ENCODE peak calls at places on chromosome 13, in six cellular contexts. K, V, H, J, F and A are unnamed samples.

GRCh38 chr13:41696163-41697003 is 239.0 kb downstream of the RGCC start:
- DNase-seq in K (peak; percentile 92), F (peak; percentile 74), V (peak; percentile 97), J (no peak), H (no peak), A (no peak)

GRCh38 chr13:113216165-113217056 is 7.0 kb downstream of the CUL4A start:
- DNase-seq in K (peak; percentile 74), J (no peak), F (no peak), V (peak; percentile 83), H (peak; percentile 40), A (peak; percentile 74)

GRCh38 chr13:51125495-51126226 is 14.6 kb upstream of the C13orf42 start:
- DNase-seq in H (peak; percentile 43), J (peak; percentile 77), V (peak; percentile 85), F (peak; percentile 48), K (peak; percentile 54), A (peak; percentile 75)

GRCh38 chr13:30696278-30697176 is 38.8 kb upstream of the ALOX5AP start:
- DNase-seq in K (peak; percentile 36), F (no peak), J (no peak), H (no peak), V (peak; percentile 44), A (peak; percentile 47)

GRCh38 chr13:25306671-25307464 is 5.4 kb downstream of the NUP58 start:
- DNase-seq in H (no peak), J (no peak), V (no peak), K (no peak), F (no peak), A (no peak)

GRCh38 chr13:72127031-72127430 is 260.0 kb upstream of the DACH1 start:
- DNase-seq in K (no peak), V (peak; percentile 20), J (no peak), F (peak; percentile 45), H (no peak), A (no peak)

GRCh38 chr13:50131998-50132936 is 117.0 kb downstream of the KCNRG start:
- DNase-seq in J (no peak), K (no peak), F (no peak), V (peak; percentile 63), H (peak; percentile 41), A (peak; percentile 57)

GRCh38 chr13:41603917-41604316 is 146.6 kb downstream of the RGCC start:
- DNase-seq in K (peak; percentile 78), J (no peak), H (no peak), V (no peak), F (no peak), A (no peak)

GRCh38 chr13:85040176-85040660 is 759.0 kb downstream of the SLITRK6 start:
- DNase-seq in H (no peak), K (no peak), V (peak; percentile 83), F (no peak), J (no peak), A (no peak)

GRCh38 chr13:113863511-113864302 is at the start of gene GAS6:
- DNase-seq in F (no peak), V (peak; percentile 40), H (peak; percentile 51), J (peak; percentile 65), K (no peak), A (peak; percentile 35)

GRCh38 chr13:26061947-26062346 is 10.1 kb upstream of the SHISA2 start:
- DNase-seq in J (no peak), H (no peak), F (no peak), K (peak; percentile 61), V (no peak), A (no peak)

GRCh38 chr13:85693889-85694511 is 105.2 kb downstream of the SLITRK6 start:
- DNase-seq in V (peak; percentile 34), J (no peak), F (no peak), H (no peak), K (peak; percentile 44), A (no peak)

GRCh38 chr13:114319441-114319871 is 5.2 kb downstream of the CHAMP1 start:
- DNase-seq in J (no peak), F (peak; percentile 71), K (peak; percentile 93), V (no peak), H (no peak), A (no peak)

GRCh38 chr13:37443538-37443937 is 155.0 kb downstream of the POSTN start:
- DNase-seq in V (no peak), K (peak; percentile 90), J (no peak), H (no peak), F (no peak), A (no peak)

GRCh38 chr13:36815069-36815468 is 4.0 kb upstream of the RFXAP start:
- DNase-seq in J (no peak), F (no peak), V (peak; percentile 46), K (no peak), H (no peak), A (no peak)

GRCh38 chr13:50081106-50081898 is 66.1 kb downstream of the KCNRG start:
- DNase-seq in F (peak; percentile 51), V (peak; percentile 58), K (no peak), J (peak; percentile 76), H (no peak), A (peak; percentile 63)

GRCh38 chr13:43157796-43158195 is 134.4 kb downstream of the DNAJC15 start:
- DNase-seq in J (no peak), V (no peak), K (no peak), H (no peak), F (no peak), A (no peak)

GRCh38 chr13:91381371-91381770 is 17.1 kb upstream of the GPC5 start:
- DNase-seq in V (no peak), J (no peak), F (no peak), K (peak; percentile 28), H (no peak), A (no peak)

GRCh38 chr13:109761695-109762094 is 24.7 kb downstream of the IRS2 start:
- DNase-seq in K (no peak), V (no peak), H (no peak), J (no peak), F (no peak), A (no peak)

GRCh38 chr13:30998548-30999140 is 66.2 kb downstream of the TEX26 start:
- DNase-seq in F (no peak), K (peak; percentile 73), J (no peak), V (no peak), H (no peak), A (no peak)

GRCh38 chr13:84654654-84655244 is 772.5 kb upstream of the SLITRK1 start:
- DNase-seq in H (peak; percentile 24), F (no peak), J (peak; percentile 63), V (peak; percentile 51), K (no peak), A (peak; percentile 84)

GRCh38 chr13:113176292-113176691 is 17.8 kb downstream of the PROZ start:
- DNase-seq in K (no peak), F (no peak), J (no peak), V (no peak), H (no peak), A (no peak)

GRCh38 chr13:94121686-94122085 is 357.8 kb downstream of the DCT start:
- DNase-seq in K (peak; percentile 86), V (no peak), F (no peak), J (no peak), H (no peak), A (no peak)

GRCh38 chr13:34570954-34571353 is 371.1 kb upstream of the NBEA start:
- DNase-seq in F (no peak), K (no peak), V (no peak), J (no peak), H (no peak), A (no peak)

GRCh38 chr13:45951724-45952123 is 100.2 kb upstream of the SIAH3 start:
- DNase-seq in H (no peak), K (peak; percentile 20), V (no peak), J (no peak), F (no peak), A (no peak)

GRCh38 chr13:90618133-90618532 is 729.4 kb upstream of the MIR17HG start:
- DNase-seq in V (peak; percentile 40), H (no peak), F (no peak), J (no peak), K (no peak), A (no peak)

GRCh38 chr13:113903912-113904311 is 40.0 kb upstream of the GAS6 start:
- DNase-seq in V (no peak), H (no peak), J (no peak), F (no peak), K (no peak), A (no peak)

GRCh38 chr13:96053003-96053703 is at the start of gene UGGT2:
- DNase-seq in K (peak; percentile 94), V (peak; percentile 89), F (peak; percentile 97), J (peak; percentile 88), H (peak; percentile 76), A (peak; percentile 91)

GRCh38 chr13:110274687-110275086 is 32.3 kb downstream of the COL4A1 start:
- DNase-seq in K (no peak), F (no peak), V (peak; percentile 32), H (no peak), J (peak; percentile 45), A (no peak)

GRCh38 chr13:35549481-35549880 is 73.0 kb upstream of the MAB21L1 start:
- DNase-seq in J (no peak), K (peak; percentile 43), F (no peak), V (peak; percentile 8), H (no peak), A (no peak)

GRCh38 chr13:107680115-107680514 is 535.2 kb downstream of the LIG4 start:
- DNase-seq in J (no peak), V (peak; percentile 43), H (no peak), F (no peak), K (peak; percentile 28), A (no peak)

GRCh38 chr13:58992478-58993042 is 1171.2 kb downstream of the DIAPH3 start:
- DNase-seq in J (no peak), V (no peak), F (no peak), K (no peak), H (no peak), A (no peak)
- H3K18ac ChIP-seq in J (no peak overlapping the region), V (no peak overlapping the region), F (no peak overlapping the region), K (no peak overlapping the region), H (no peak overlapping the region), A (no peak overlapping the region)

GRCh38 chr13:33184530-33184929 is 101.0 kb downstream of the STARD13 start:
- DNase-seq in J (no peak), K (no peak), F (no peak), V (no peak), H (no peak), A (no peak)

GRCh38 chr13:33183431-33184130 is 102.0 kb downstream of the STARD13 start:
- DNase-seq in F (no peak), V (no peak), J (no peak), K (peak; percentile 77), H (no peak), A (no peak)

GRCh38 chr13:33184131-33184485 is 101.4 kb downstream of the STARD13 start:
- DNase-seq in H (no peak), V (peak; percentile 54), K (no peak), J (no peak), F (no peak), A (no peak)

GRCh38 chr13:33181264-33181663 is 104.3 kb downstream of the STARD13 start:
- DNase-seq in V (no peak), J (no peak), F (no peak), K (no peak), H (no peak), A (no peak)

GRCh38 chr13:33182729-33183128 is 102.8 kb downstream of the STARD13 start:
- DNase-seq in J (no peak), V (no peak), H (no peak), F (no peak), K (no peak), A (no peak)
- H3K18ac ChIP-seq in J (no peak overlapping the region), V (no peak overlapping the region), H (peak overlapping the region; percentile 59), F (no peak overlapping the region), K (no peak overlapping the region), A (no peak overlapping the region)

GRCh38 chr13:19958119-19959111 is at the start of gene ZMYM2:
- DNase-seq in F (peak; percentile 98), H (peak; percentile 97), J (peak; percentile 100), V (peak; percentile 98), K (peak; percentile 95), A (peak; percentile 98)
- H3K18ac ChIP-seq in F (peak within 1 kb of the TSS; percentile 97), H (peak within 1 kb of the TSS; percentile 98), J (peak within 1 kb of the TSS; percentile 99), V (peak within 1 kb of the TSS; percentile 97), K (peak within 1 kb of the TSS; percentile 71), A (peak within 1 kb of the TSS; percentile 100)

GRCh38 chr13:28729541-28729940 is 10.8 kb upstream of the SLC46A3 start:
- DNase-seq in F (no peak), H (no peak), K (no peak), J (no peak), V (no peak), A (no peak)
- H3K18ac ChIP-seq in F (no peak overlapping the region), H (no peak overlapping the region), K (no peak overlapping the region), J (no peak overlapping the region), V (no peak overlapping the region), A (no peak overlapping the region)